ENCODE peak calls at places on chromosomes 7 and 10, in six cellular contexts. One of them, this sample, is unnamed.

GRCh38 chr7:120553497-120553896 is 280.5 kb downstream of the KCND2 start:
- DNase-seq in epithelial cell of esophagus: no peak
- DNase-seq in SK-N-SH: no peak
- DNase-seq in dorsolateral prefrontal cortex: no peak
- DNase-seq in foreskin fibroblast: no peak
- DNase-seq in body of pancreas: no peak
- DNase-seq in this sample: no peak

GRCh38 chr7:127589901-127590300 is 1.7 kb downstream of the ARF5 start:
- DNase-seq in SK-N-SH: no peak
- DNase-seq in body of pancreas: no peak
- DNase-seq in foreskin fibroblast: peak; percentile 32
- DNase-seq in epithelial cell of esophagus: no peak
- DNase-seq in dorsolateral prefrontal cortex: no peak
- DNase-seq in this sample: no peak

GRCh38 chr7:134014935-134015334 is 112.2 kb upstream of the LRGUK start:
- DNase-seq in epithelial cell of esophagus: peak; percentile 36
- DNase-seq in body of pancreas: no peak
- DNase-seq in foreskin fibroblast: no peak
- DNase-seq in SK-N-SH: no peak
- DNase-seq in dorsolateral prefrontal cortex: no peak
- DNase-seq in this sample: no peak

GRCh38 chr7:31418928-31419327 is 78.4 kb upstream of the NEUROD6 start:
- DNase-seq in epithelial cell of esophagus: peak; percentile 31
- DNase-seq in SK-N-SH: no peak
- DNase-seq in body of pancreas: no peak
- DNase-seq in dorsolateral prefrontal cortex: no peak
- DNase-seq in foreskin fibroblast: no peak
- DNase-seq in this sample: no peak

GRCh38 chr10:132180736-132181135 is 6.0 kb upstream of the DPYSL4 start:
- DNase-seq in dorsolateral prefrontal cortex: no peak
- DNase-seq in foreskin fibroblast: no peak
- DNase-seq in body of pancreas: no peak
- DNase-seq in SK-N-SH: no peak
- DNase-seq in epithelial cell of esophagus: no peak
- DNase-seq in this sample: no peak

GRCh38 chr10:132839061-132839460 is 53.1 kb upstream of the NKX6-2 start:
- DNase-seq in foreskin fibroblast: no peak
- DNase-seq in epithelial cell of esophagus: no peak
- DNase-seq in SK-N-SH: no peak
- DNase-seq in body of pancreas: no peak
- DNase-seq in dorsolateral prefrontal cortex: no peak
- DNase-seq in this sample: no peak

GRCh38 chr10:77907900-77908717 is 18.4 kb downstream of the DLG5 start:
- DNase-seq in SK-N-SH: no peak
- DNase-seq in foreskin fibroblast: no peak
- DNase-seq in body of pancreas: no peak
- DNase-seq in dorsolateral prefrontal cortex: no peak
- DNase-seq in epithelial cell of esophagus: peak; percentile 48
- DNase-seq in this sample: no peak

GRCh38 chr7:19834566-19834965 is 61.1 kb upstream of the TMEM196 start:
- DNase-seq in epithelial cell of esophagus: peak; percentile 21
- DNase-seq in SK-N-SH: no peak
- DNase-seq in body of pancreas: no peak
- DNase-seq in foreskin fibroblast: no peak
- DNase-seq in dorsolateral prefrontal cortex: no peak
- DNase-seq in this sample: no peak

GRCh38 chr7:99623091-99623693 is 6.4 kb downstream of the ZSCAN25 start:
- DNase-seq in SK-N-SH: no peak
- DNase-seq in epithelial cell of esophagus: peak; percentile 69
- DNase-seq in dorsolateral prefrontal cortex: no peak
- DNase-seq in body of pancreas: no peak
- DNase-seq in foreskin fibroblast: no peak
- DNase-seq in this sample: no peak

GRCh38 chr7:25976630-25977029 is 175.4 kb upstream of the NFE2L3 start:
- DNase-seq in epithelial cell of esophagus: no peak
- DNase-seq in body of pancreas: no peak
- DNase-seq in dorsolateral prefrontal cortex: no peak
- DNase-seq in SK-N-SH: no peak
- DNase-seq in foreskin fibroblast: no peak
- DNase-seq in this sample: no peak

GRCh38 chr10:34814228-34815173 is 595 bp downstream of the PARD3 start:
- DNase-seq in epithelial cell of esophagus: peak; percentile 35
- DNase-seq in SK-N-SH: peak; percentile 91
- DNase-seq in body of pancreas: peak; percentile 57
- DNase-seq in dorsolateral prefrontal cortex: no peak
- DNase-seq in foreskin fibroblast: no peak
- DNase-seq in this sample: peak; percentile 49

GRCh38 chr10:113504423-113504822 is 48.4 kb upstream of the HABP2 start:
- DNase-seq in dorsolateral prefrontal cortex: no peak
- DNase-seq in epithelial cell of esophagus: peak; percentile 30
- DNase-seq in body of pancreas: no peak
- DNase-seq in SK-N-SH: no peak
- DNase-seq in foreskin fibroblast: no peak
- DNase-seq in this sample: no peak

GRCh38 chr10:49187044-49187484 is 1.1 kb downstream of the TMEM273 start:
- DNase-seq in foreskin fibroblast: no peak
- DNase-seq in body of pancreas: no peak
- DNase-seq in dorsolateral prefrontal cortex: no peak
- DNase-seq in epithelial cell of esophagus: no peak
- DNase-seq in SK-N-SH: no peak
- DNase-seq in this sample: peak; percentile 18

GRCh38 chr10:24008164-24009066 is 200.5 kb upstream of the KIAA1217 start:
- DNase-seq in foreskin fibroblast: peak; percentile 10
- DNase-seq in body of pancreas: no peak
- DNase-seq in dorsolateral prefrontal cortex: no peak
- DNase-seq in SK-N-SH: no peak
- DNase-seq in epithelial cell of esophagus: peak; percentile 64
- DNase-seq in this sample: no peak

GRCh38 chr10:52216852-52217251 is 97.2 kb upstream of the DKK1 start:
- DNase-seq in body of pancreas: no peak
- DNase-seq in epithelial cell of esophagus: peak; percentile 22
- DNase-seq in dorsolateral prefrontal cortex: no peak
- DNase-seq in foreskin fibroblast: peak; percentile 42
- DNase-seq in SK-N-SH: peak; percentile 8
- DNase-seq in this sample: peak; percentile 30

GRCh38 chr7:25456467-25457171 is 228.3 kb upstream of the NPVF start:
- DNase-seq in SK-N-SH: peak; percentile 33
- DNase-seq in dorsolateral prefrontal cortex: no peak
- DNase-seq in epithelial cell of esophagus: no peak
- DNase-seq in body of pancreas: peak; percentile 32
- DNase-seq in foreskin fibroblast: no peak
- DNase-seq in this sample: peak; percentile 36

GRCh38 chr10:50312464-50313437 is 61.4 kb upstream of the ASAH2 start:
- DNase-seq in SK-N-SH: no peak
- DNase-seq in foreskin fibroblast: peak; percentile 82
- DNase-seq in dorsolateral prefrontal cortex: no peak
- DNase-seq in epithelial cell of esophagus: peak; percentile 96
- DNase-seq in body of pancreas: no peak
- DNase-seq in this sample: no peak

GRCh38 chr10:30392564-30392990 is 41.4 kb upstream of the MAP3K8 start:
- DNase-seq in dorsolateral prefrontal cortex: no peak
- DNase-seq in foreskin fibroblast: peak; percentile 23
- DNase-seq in epithelial cell of esophagus: peak; percentile 68
- DNase-seq in SK-N-SH: peak; percentile 89
- DNase-seq in body of pancreas: peak; percentile 72
- DNase-seq in this sample: peak; percentile 80
- TF ChIP-seq CTCF in dorsolateral prefrontal cortex: peak; percentile 93
- TF ChIP-seq CTCF in foreskin fibroblast: peak; percentile 81
- TF ChIP-seq CTCF in epithelial cell of esophagus: peak; percentile 92
- TF ChIP-seq CTCF in SK-N-SH: peak; percentile 86
- TF ChIP-seq CTCF in body of pancreas: peak; percentile 97
- TF ChIP-seq CTCF in this sample: peak; percentile 95

DNA sequence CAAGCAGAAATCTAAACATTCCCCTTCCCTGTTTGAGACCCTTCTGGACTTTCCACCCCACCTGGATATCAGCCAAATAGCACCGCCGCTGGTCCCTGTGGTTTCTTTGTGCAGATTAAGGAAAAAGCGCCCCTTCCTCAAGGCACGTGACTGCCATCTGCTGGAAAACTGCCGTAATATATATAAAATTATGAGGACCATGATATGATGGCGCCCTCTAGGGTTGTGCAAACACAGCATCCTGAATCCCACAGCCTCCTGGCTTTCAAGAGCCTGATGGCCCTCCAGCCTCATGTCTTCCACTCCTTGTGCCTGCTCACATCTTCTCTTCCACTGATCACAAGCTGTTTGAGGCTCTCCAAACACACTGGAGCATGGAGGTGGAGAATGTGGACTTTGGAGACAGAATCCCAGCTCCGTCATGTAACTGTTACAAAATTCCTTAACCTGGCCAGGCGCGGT is 121.3 kb downstream of the MYL10 start:
- DNase-seq in foreskin fibroblast: no peak
- DNase-seq in body of pancreas: peak; percentile 14
- DNase-seq in epithelial cell of esophagus: peak; percentile 34
- DNase-seq in SK-N-SH: peak; percentile 86
- DNase-seq in dorsolateral prefrontal cortex: no peak
- DNase-seq in this sample: peak; percentile 48
- H3K4me3 ChIP-seq in foreskin fibroblast: no peak overlapping the region
- H3K4me3 ChIP-seq in body of pancreas: no peak overlapping the region
- H3K4me3 ChIP-seq in epithelial cell of esophagus: no peak overlapping the region
- H3K4me3 ChIP-seq in SK-N-SH: no peak overlapping the region
- H3K4me3 ChIP-seq in dorsolateral prefrontal cortex: no peak overlapping the region
- H3K4me3 ChIP-seq in this sample: no peak overlapping the region

DNA sequence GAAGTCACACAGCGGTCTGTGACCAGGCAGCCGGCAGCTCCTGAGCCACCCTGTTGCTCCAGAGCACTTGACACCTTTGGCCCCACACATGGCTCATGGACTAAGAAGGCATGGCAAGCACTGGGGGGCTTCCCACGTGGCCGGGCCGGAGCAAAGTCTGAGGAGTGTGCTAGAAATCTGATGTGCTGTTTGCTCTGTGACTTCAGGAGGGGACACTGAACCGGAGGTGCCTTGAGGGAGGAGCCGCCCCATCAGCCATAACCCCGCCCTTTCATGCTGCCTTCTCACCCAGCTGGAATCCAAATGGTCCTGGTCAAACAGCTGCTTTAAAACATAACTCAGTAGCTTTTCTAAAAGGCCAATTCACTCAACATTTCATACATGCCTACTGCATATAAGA is 33.5 kb downstream of the PROSER2 start:
- DNase-seq in body of pancreas: no peak
- DNase-seq in dorsolateral prefrontal cortex: no peak
- DNase-seq in epithelial cell of esophagus: no peak
- DNase-seq in foreskin fibroblast: no peak
- DNase-seq in SK-N-SH: no peak
- DNase-seq in this sample: no peak
- TF ChIP-seq CTCF in body of pancreas: no peak
- TF ChIP-seq CTCF in dorsolateral prefrontal cortex: no peak
- TF ChIP-seq CTCF in epithelial cell of esophagus: no peak
- TF ChIP-seq CTCF in foreskin fibroblast: no peak
- TF ChIP-seq CTCF in SK-N-SH: no peak
- TF ChIP-seq CTCF in this sample: no peak

DNA sequence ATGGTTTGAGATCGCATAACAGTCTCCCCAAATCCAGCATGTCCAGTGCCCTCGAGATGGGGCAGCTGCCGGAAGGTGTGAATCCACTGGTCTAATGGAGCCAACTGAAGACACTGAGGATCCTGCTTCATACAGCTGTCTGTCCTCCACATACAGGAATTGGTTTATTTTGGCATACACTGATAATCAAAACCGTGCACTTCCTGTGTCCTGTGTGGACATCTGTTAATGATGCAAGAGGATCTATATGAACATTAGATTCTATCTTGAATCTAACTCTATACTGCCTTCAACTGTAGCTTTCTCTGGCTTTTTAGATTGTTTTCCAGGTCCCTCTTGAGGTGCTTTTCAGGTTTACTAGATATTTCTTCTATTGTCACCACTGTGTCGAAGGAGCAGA is 3.0 kb upstream of the JAZF1 start:
- DNase-seq in epithelial cell of esophagus: no peak
- DNase-seq in foreskin fibroblast: no peak
- DNase-seq in dorsolateral prefrontal cortex: no peak
- DNase-seq in SK-N-SH: peak; percentile 45
- DNase-seq in body of pancreas: no peak
- DNase-seq in this sample: no peak
- H3K4me3 ChIP-seq in epithelial cell of esophagus: no peak overlapping the region
- H3K4me3 ChIP-seq in foreskin fibroblast: no peak overlapping the region
- H3K4me3 ChIP-seq in dorsolateral prefrontal cortex: no peak overlapping the region
- H3K4me3 ChIP-seq in SK-N-SH: no peak overlapping the region
- H3K4me3 ChIP-seq in body of pancreas: no peak overlapping the region
- H3K4me3 ChIP-seq in this sample: no peak overlapping the region